ENCODE peak calls at places on chromosome 2, in six cellular contexts. One of them, this sample, is unnamed.

GRCh38 chr2:227748079-227748478 is 2.4 kb downstream of the SCYGR8 start:
- DNase-seq in NAMALWA: no peak
- DNase-seq in amniotic stem cell: no peak
- DNase-seq in stimulated activated CD4-positive, alpha-beta T cell treated with anti-CD3 and anti-CD28 coated beads, Interleukin-4, amount 100 ng/mL, for 1 hour: no peak
- DNase-seq in stimulated activated CD8-positive, alpha-beta memory T cell treated with anti-CD3 and anti-CD28 coated beads, Interleukin-12 subunit alpha, Interleukin-12 subunit beta, amount 100 ng/mL, for 1 hour: no peak
- DNase-seq in OCI-M1: no peak
- DNase-seq in this sample: no peak

GRCh38 chr2:213266421-213266820 is 17.8 kb upstream of the SPAG16 start:
- DNase-seq in amniotic stem cell: no peak
- DNase-seq in stimulated activated CD4-positive, alpha-beta T cell treated with anti-CD3 and anti-CD28 coated beads, Interleukin-4, amount 100 ng/mL, for 1 hour: no peak
- DNase-seq in OCI-M1: no peak
- DNase-seq in stimulated activated CD8-positive, alpha-beta memory T cell treated with anti-CD3 and anti-CD28 coated beads, Interleukin-12 subunit alpha, Interleukin-12 subunit beta, amount 100 ng/mL, for 1 hour: no peak
- DNase-seq in NAMALWA: no peak
- DNase-seq in this sample: no peak

GRCh38 chr2:190846746-190847145 is 33.9 kb upstream of the GLS start:
- DNase-seq in NAMALWA: no peak
- DNase-seq in OCI-M1: no peak
- DNase-seq in stimulated activated CD4-positive, alpha-beta T cell treated with anti-CD3 and anti-CD28 coated beads, Interleukin-4, amount 100 ng/mL, for 1 hour: no peak
- DNase-seq in amniotic stem cell: no peak
- DNase-seq in stimulated activated CD8-positive, alpha-beta memory T cell treated with anti-CD3 and anti-CD28 coated beads, Interleukin-12 subunit alpha, Interleukin-12 subunit beta, amount 100 ng/mL, for 1 hour: no peak
- DNase-seq in this sample: no peak

GRCh38 chr2:67259581-67260347 is 137.4 kb upstream of the ETAA1 start:
- DNase-seq in stimulated activated CD8-positive, alpha-beta memory T cell treated with anti-CD3 and anti-CD28 coated beads, Interleukin-12 subunit alpha, Interleukin-12 subunit beta, amount 100 ng/mL, for 1 hour: no peak
- DNase-seq in OCI-M1: no peak
- DNase-seq in stimulated activated CD4-positive, alpha-beta T cell treated with anti-CD3 and anti-CD28 coated beads, Interleukin-4, amount 100 ng/mL, for 1 hour: no peak
- DNase-seq in amniotic stem cell: peak; percentile 19
- DNase-seq in NAMALWA: no peak
- DNase-seq in this sample: peak; percentile 29

GRCh38 chr2:120772261-120772660 is 36.6 kb downstream of the GLI2 start:
- DNase-seq in stimulated activated CD4-positive, alpha-beta T cell treated with anti-CD3 and anti-CD28 coated beads, Interleukin-4, amount 100 ng/mL, for 1 hour: no peak
- DNase-seq in amniotic stem cell: no peak
- DNase-seq in NAMALWA: no peak
- DNase-seq in stimulated activated CD8-positive, alpha-beta memory T cell treated with anti-CD3 and anti-CD28 coated beads, Interleukin-12 subunit alpha, Interleukin-12 subunit beta, amount 100 ng/mL, for 1 hour: no peak
- DNase-seq in OCI-M1: no peak
- DNase-seq in this sample: no peak

GRCh38 chr2:159146930-159147666 is 139.4 kb downstream of the WDSUB1 start:
- DNase-seq in stimulated activated CD4-positive, alpha-beta T cell treated with anti-CD3 and anti-CD28 coated beads, Interleukin-4, amount 100 ng/mL, for 1 hour: no peak
- DNase-seq in stimulated activated CD8-positive, alpha-beta memory T cell treated with anti-CD3 and anti-CD28 coated beads, Interleukin-12 subunit alpha, Interleukin-12 subunit beta, amount 100 ng/mL, for 1 hour: no peak
- DNase-seq in amniotic stem cell: no peak
- DNase-seq in NAMALWA: no peak
- DNase-seq in OCI-M1: peak; percentile 76
- DNase-seq in this sample: peak; percentile 61

GRCh38 chr2:174683392-174683759 is 80.9 kb downstream of the CHRNA1 start:
- DNase-seq in stimulated activated CD8-positive, alpha-beta memory T cell treated with anti-CD3 and anti-CD28 coated beads, Interleukin-12 subunit alpha, Interleukin-12 subunit beta, amount 100 ng/mL, for 1 hour: no peak
- DNase-seq in OCI-M1: peak; percentile 67
- DNase-seq in stimulated activated CD4-positive, alpha-beta T cell treated with anti-CD3 and anti-CD28 coated beads, Interleukin-4, amount 100 ng/mL, for 1 hour: no peak
- DNase-seq in NAMALWA: peak; percentile 52
- DNase-seq in amniotic stem cell: no peak
- DNase-seq in this sample: no peak

GRCh38 chr2:84495539-84496146 is 20.7 kb upstream of the DNAH6 start:
- DNase-seq in stimulated activated CD4-positive, alpha-beta T cell treated with anti-CD3 and anti-CD28 coated beads, Interleukin-4, amount 100 ng/mL, for 1 hour: no peak
- DNase-seq in OCI-M1: peak; percentile 64
- DNase-seq in NAMALWA: peak; percentile 78
- DNase-seq in amniotic stem cell: peak; percentile 16
- DNase-seq in stimulated activated CD8-positive, alpha-beta memory T cell treated with anti-CD3 and anti-CD28 coated beads, Interleukin-12 subunit alpha, Interleukin-12 subunit beta, amount 100 ng/mL, for 1 hour: no peak
- DNase-seq in this sample: peak; percentile 37

GRCh38 chr2:60884795-60885194 is 3.4 kb downstream of the REL start:
- DNase-seq in amniotic stem cell: no peak
- DNase-seq in NAMALWA: peak; percentile 35
- DNase-seq in stimulated activated CD4-positive, alpha-beta T cell treated with anti-CD3 and anti-CD28 coated beads, Interleukin-4, amount 100 ng/mL, for 1 hour: no peak
- DNase-seq in OCI-M1: peak; percentile 21
- DNase-seq in stimulated activated CD8-positive, alpha-beta memory T cell treated with anti-CD3 and anti-CD28 coated beads, Interleukin-12 subunit alpha, Interleukin-12 subunit beta, amount 100 ng/mL, for 1 hour: no peak
- DNase-seq in this sample: no peak

GRCh38 chr2:3595985-3596384 is 1.1 kb downstream of the COLEC11 start:
- DNase-seq in OCI-M1: peak; percentile 11
- DNase-seq in stimulated activated CD4-positive, alpha-beta T cell treated with anti-CD3 and anti-CD28 coated beads, Interleukin-4, amount 100 ng/mL, for 1 hour: peak; percentile 46
- DNase-seq in NAMALWA: no peak
- DNase-seq in stimulated activated CD8-positive, alpha-beta memory T cell treated with anti-CD3 and anti-CD28 coated beads, Interleukin-12 subunit alpha, Interleukin-12 subunit beta, amount 100 ng/mL, for 1 hour: no peak
- DNase-seq in amniotic stem cell: no peak
- DNase-seq in this sample: no peak

GRCh38 chr2:193584001-193584400 is 1389.3 kb upstream of the TMEFF2 start:
- DNase-seq in stimulated activated CD4-positive, alpha-beta T cell treated with anti-CD3 and anti-CD28 coated beads, Interleukin-4, amount 100 ng/mL, for 1 hour: no peak
- DNase-seq in NAMALWA: no peak
- DNase-seq in OCI-M1: peak; percentile 79
- DNase-seq in stimulated activated CD8-positive, alpha-beta memory T cell treated with anti-CD3 and anti-CD28 coated beads, Interleukin-12 subunit alpha, Interleukin-12 subunit beta, amount 100 ng/mL, for 1 hour: no peak
- DNase-seq in amniotic stem cell: no peak
- DNase-seq in this sample: peak; percentile 45

GRCh38 chr2:100924520-100925451 is 77.3 kb upstream of the RPL31 start:
- DNase-seq in stimulated activated CD8-positive, alpha-beta memory T cell treated with anti-CD3 and anti-CD28 coated beads, Interleukin-12 subunit alpha, Interleukin-12 subunit beta, amount 100 ng/mL, for 1 hour: no peak
- DNase-seq in OCI-M1: peak; percentile 63
- DNase-seq in stimulated activated CD4-positive, alpha-beta T cell treated with anti-CD3 and anti-CD28 coated beads, Interleukin-4, amount 100 ng/mL, for 1 hour: no peak
- DNase-seq in amniotic stem cell: no peak
- DNase-seq in NAMALWA: no peak
- DNase-seq in this sample: no peak

GRCh38 chr2:196427996-196428634 is 211.4 kb upstream of the CCDC150 start:
- DNase-seq in stimulated activated CD4-positive, alpha-beta T cell treated with anti-CD3 and anti-CD28 coated beads, Interleukin-4, amount 100 ng/mL, for 1 hour: no peak
- DNase-seq in NAMALWA: peak; percentile 6
- DNase-seq in stimulated activated CD8-positive, alpha-beta memory T cell treated with anti-CD3 and anti-CD28 coated beads, Interleukin-12 subunit alpha, Interleukin-12 subunit beta, amount 100 ng/mL, for 1 hour: no peak
- DNase-seq in amniotic stem cell: no peak
- DNase-seq in OCI-M1: no peak
- DNase-seq in this sample: no peak

This sample was measured in Calu3.